ENCODE peak calls at places on chromosomes 16 and 17, in five cellular contexts. L, H, P, R and O are unnamed samples.

GRCh38 chr17:49687878-49688491 is 10.1 kb upstream of the SPOP start:
- DNase-seq in L (no peak), H (peak; percentile 61), P (peak; percentile 42), R (peak; percentile 32), O (no peak)

GRCh38 chr16:81715358-81716196 is 63.5 kb upstream of the PLCG2 start:
- DNase-seq in L (peak; percentile 14), H (no peak), P (no peak), R (no peak), O (no peak)

GRCh38 chr17:60959696-60960095 is 282.0 kb downstream of the BCAS3 start:
- DNase-seq in L (no peak), H (no peak), P (no peak), R (no peak), O (no peak)

GRCh38 chr16:75798714-75799113 is 72.4 kb upstream of the CPHXL start:
- DNase-seq in L (no peak), H (no peak), P (no peak), R (no peak), O (no peak)

GRCh38 chr17:67116045-67116575 is 71.8 kb downstream of the CACNG1 start:
- DNase-seq in L (no peak), H (no peak), P (no peak), R (no peak), O (no peak)

GRCh38 chr17:57499648-57500049 is 243.3 kb downstream of the MSI2 start:
- DNase-seq in L (no peak), H (no peak), P (no peak), R (no peak), O (no peak)

GRCh38 chr16:19167710-19168172 is 299 bp upstream of the SYT17 start:
- DNase-seq in L (no peak), H (peak; percentile 48), P (peak; percentile 25), R (peak; percentile 60), O (no peak)

GRCh38 chr17:18011286-18011685 is 27.7 kb downstream of the ATPAF2 start:
- DNase-seq in L (no peak), H (no peak), P (no peak), R (no peak), O (no peak)

GRCh38 chr16:48143816-48144215 is 12.0 kb downstream of the ABCC12 start:
- DNase-seq in L (no peak), H (no peak), P (no peak), R (no peak), O (no peak)

GRCh38 chr17:39634384-39634871 is 2.5 kb upstream of the STARD3 start:
- DNase-seq in L (no peak), H (peak; percentile 44), P (peak; percentile 67), R (no peak), O (no peak)

GRCh38 chr17:78716814-78717393 is 65.2 kb downstream of the CYTH1 start:
- DNase-seq in L (no peak), H (peak; percentile 22), P (peak; percentile 55), R (peak; percentile 45), O (no peak)

GRCh38 chr17:40065041-40065770 is 2.4 kb downstream of the THRA start:
- DNase-seq in L (no peak), H (peak; percentile 58), P (peak; percentile 49), R (no peak), O (no peak)

GRCh38 chr17:69486779-69487637 is 72.5 kb downstream of the MAP2K6 start:
- DNase-seq in L (no peak), H (no peak), P (no peak), R (no peak), O (no peak)

GRCh38 chr17:75412455-75413317 is 7.2 kb upstream of the GRB2 start:
- DNase-seq in L (peak; percentile 74), H (peak; percentile 62), P (peak; percentile 83), R (no peak), O (no peak)

GRCh38 chr17:5846001-5846400 is 224.2 kb upstream of the WSCD1 start:
- DNase-seq in L (no peak), H (no peak), P (no peak), R (no peak), O (no peak)

GRCh38 chr16:31010943-31011342 is 505 bp upstream of the STX1B start:
- DNase-seq in L (no peak), H (no peak), P (no peak), R (no peak), O (no peak)

GRCh38 chr17:8100763-8101162 is 13.2 kb upstream of the ALOX12B start:
- DNase-seq in L (no peak), H (no peak), P (no peak), R (no peak), O (no peak)

GRCh38 chr17:79839363-79840203 is at the start of gene CBX4:
- DNase-seq in L (peak; percentile 92), H (peak; percentile 90), P (peak; percentile 86), R (peak; percentile 92), O (peak; percentile 21)
- TF ChIP-seq CTCF in L (peak; percentile 75), H (peak; percentile 70), P (peak; percentile 35), R (peak; percentile 59), O (peak; percentile 75)

DNA sequence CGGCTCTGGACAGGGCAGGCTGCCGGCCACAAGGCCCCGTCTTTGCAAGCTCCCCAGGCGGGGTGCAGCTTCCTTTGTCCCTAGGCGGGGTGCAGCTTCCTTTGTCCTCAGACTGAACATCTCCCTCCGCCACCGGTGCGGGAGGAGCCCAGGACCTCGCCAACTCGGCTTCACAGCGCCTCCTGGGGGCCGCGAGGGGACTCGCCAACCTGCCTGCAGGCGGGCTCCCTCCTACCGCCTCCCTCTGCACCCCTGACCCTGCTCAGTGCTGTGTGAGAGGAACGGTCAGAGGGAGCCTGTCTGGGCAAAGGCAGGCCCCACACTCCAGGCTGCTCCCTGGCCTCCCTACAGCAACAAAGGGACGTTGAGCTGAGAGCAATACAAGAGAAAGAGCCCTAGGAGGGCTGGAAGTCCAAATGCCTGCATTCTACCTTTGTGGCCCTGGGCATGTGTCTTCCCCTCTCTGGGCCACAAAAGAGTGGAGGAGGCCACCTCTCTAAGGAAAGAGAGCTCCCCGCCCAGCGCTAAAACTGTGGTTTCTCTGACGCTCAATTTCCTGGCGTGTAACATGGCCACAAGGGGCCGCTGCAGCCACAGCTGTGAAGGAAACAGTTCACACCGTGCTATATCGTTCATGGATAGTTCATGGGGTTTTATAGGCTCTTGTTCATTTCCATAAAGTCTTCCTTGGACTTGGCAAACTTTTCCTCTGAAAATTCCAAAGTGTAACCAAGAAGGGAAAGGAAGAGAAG is 20.9 kb upstream of the KRT19 start:
- DNase-seq in L (peak; percentile 79), H (peak; percentile 86), P (peak; percentile 90), R (peak; percentile 86), O (peak; percentile 38)
- H3K4me3 ChIP-seq in L (peak overlapping the region; percentile 40), H (no peak overlapping the region), P (no peak overlapping the region), R (no peak overlapping the region), O (peak overlapping the region; percentile 19)

GRCh38 chr16:4679156-4679853 is 14.1 kb upstream of the NUDT16L1 start:
- DNase-seq in L (no peak), H (no peak), P (no peak), R (no peak), O (no peak)

GRCh38 chr16:4677994-4678393 is 15.4 kb upstream of the NUDT16L1 start:
- DNase-seq in L (no peak), H (no peak), P (no peak), R (no peak), O (no peak)

GRCh38 chr16:4677390-4677789 is 16.0 kb upstream of the NUDT16L1 start:
- DNase-seq in L (no peak), H (no peak), P (no peak), R (no peak), O (no peak)

GRCh38 chr16:4679854-4680636 is 13.3 kb upstream of the NUDT16L1 start:
- DNase-seq in L (no peak), H (peak; percentile 67), P (peak; percentile 92), R (no peak), O (no peak)

DNA sequence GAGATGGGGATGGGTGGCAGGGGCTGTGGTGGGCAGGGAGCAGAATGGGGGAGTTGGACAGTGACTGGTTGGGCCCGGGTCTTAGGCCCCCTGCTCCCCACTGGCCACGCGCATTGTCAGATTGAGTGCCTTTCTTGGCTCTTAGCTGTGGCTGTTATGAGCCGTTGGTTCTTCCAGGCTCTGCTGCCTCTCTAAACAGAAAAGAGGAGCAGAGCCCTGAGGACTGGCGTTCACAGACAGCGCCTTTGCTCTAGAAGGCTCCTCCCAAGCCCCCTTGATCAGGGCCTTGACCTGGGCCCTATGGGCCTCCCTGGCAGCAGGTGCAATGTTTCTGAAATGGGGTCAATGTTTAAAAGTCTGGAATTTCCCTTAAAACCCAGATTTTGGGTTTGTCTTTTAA is 14.8 kb upstream of the NUDT16L1 start:
- DNase-seq in L (no peak), H (no peak), P (no peak), R (no peak), O (no peak)
- TF ChIP-seq CTCF in L (no peak), H (no peak), P (no peak), R (no peak), O (no peak)

GRCh38 chr16:67432491-67432890 is 1.6 kb downstream of the HSD11B2 start:
- DNase-seq in L (no peak), H (no peak), P (no peak), R (no peak), O (no peak)
- H3K4me3 ChIP-seq in L (no peak overlapping the region), H (no peak overlapping the region), P (no peak overlapping the region), R (no peak overlapping the region), O (no peak overlapping the region)

GRCh38 chr16:66382171-66382965 is 15.9 kb downstream of the CDH5 start:
- DNase-seq in L (no peak), H (peak; percentile 92), P (peak; percentile 78), R (no peak), O (no peak)
- TF ChIP-seq CTCF in L (no peak), H (no peak), P (no peak), R (no peak), O (no peak)

DNA sequence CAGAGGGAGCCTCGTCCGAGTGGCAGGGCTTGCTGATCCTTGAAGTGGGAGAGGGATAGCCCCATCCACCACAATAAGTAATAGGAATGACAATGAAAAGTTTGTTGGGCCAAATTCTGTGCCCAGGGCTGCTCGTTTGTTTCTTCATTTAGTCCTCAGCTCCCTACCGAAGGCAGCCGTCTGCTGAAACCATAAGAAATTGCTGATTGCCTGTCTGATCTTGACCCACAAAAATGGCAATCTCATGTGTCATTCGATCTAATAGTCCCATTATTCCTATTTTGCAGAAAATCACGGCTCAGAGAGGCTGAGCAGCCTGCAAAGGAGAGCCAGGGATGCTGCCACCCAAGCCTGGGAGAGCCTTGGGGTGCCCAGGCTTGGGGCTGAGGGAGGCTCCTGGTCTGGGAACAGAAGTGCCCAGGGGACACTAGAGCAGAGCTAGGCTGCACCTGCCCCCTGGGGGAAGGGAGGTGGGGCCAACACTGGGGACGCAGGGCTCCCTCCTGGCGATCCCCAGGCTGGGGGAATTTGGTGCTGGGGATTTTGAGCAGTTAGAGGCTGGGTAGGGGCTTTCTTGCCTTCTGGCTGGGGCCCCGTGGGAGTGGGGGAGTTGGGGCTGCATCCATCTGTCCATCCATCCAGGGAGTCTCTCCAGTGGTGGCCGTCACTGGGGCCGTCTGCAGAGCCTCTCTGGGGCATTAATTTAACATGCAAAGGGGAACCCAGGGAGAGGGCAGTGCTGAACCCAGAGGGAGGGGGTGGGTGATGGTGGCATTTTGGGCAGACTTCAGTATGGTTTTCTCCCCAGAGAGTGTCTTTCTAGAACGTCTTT is 53.5 kb downstream of the SOCS1 start:
- DNase-seq in L (no peak), H (peak; percentile 65), P (peak; percentile 48), R (peak; percentile 60), O (no peak)
- H3K4me3 ChIP-seq in L (no peak overlapping the region), H (no peak overlapping the region), P (no peak overlapping the region), R (no peak overlapping the region), O (peak overlapping the region; percentile 6)

DNA sequence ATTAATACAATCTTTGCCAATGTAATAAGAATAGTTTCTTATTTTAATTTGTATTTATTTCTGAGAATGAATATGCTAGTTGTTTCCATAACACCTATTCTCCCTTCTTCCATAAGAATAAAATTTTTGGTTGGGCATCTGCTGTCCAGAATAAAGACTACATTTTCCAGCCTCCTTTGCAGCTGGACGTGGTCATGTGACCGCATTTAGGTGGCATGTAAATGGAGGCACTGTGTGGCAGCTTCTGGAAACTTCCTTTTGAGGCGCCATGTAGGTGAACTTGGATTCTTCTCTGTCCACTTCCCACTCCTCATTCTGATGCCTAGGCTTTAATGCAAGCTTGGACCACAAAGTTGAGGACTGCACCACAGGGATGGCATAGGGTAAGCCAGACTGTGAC is 215.4 kb upstream of the AXIN2 start:
- DNase-seq in L (no peak), H (no peak), P (no peak), R (no peak), O (no peak)
- TF ChIP-seq CTCF in L (no peak), H (no peak), P (no peak), R (no peak), O (no peak)